ENCODE peak calls at places on chromosomes 11 and 22, in four cellular contexts. One of them, this sample, is unnamed.
A peak's percentile ranks its signal among the peaks of the same experiment; 100 is the strongest.

GRCh38 chr11:46489668-46490560 is 98.3 kb upstream of the CHRM4 start:
- DNase-seq in A549: peak; percentile 66
- DNase-seq in lower leg skin: no peak
- DNase-seq in transverse colon: peak; percentile 19
- DNase-seq in this sample: no peak

GRCh38 chr11:86978756-86979608 is 23.8 kb upstream of the FZD4 start:
- DNase-seq in A549: peak; percentile 56
- DNase-seq in lower leg skin: no peak
- DNase-seq in transverse colon: no peak
- DNase-seq in this sample: no peak

GRCh38 chr22:24430431-24431308 is 3.3 kb downstream of the ADORA2A start:
- DNase-seq in A549: no peak
- DNase-seq in lower leg skin: no peak
- DNase-seq in transverse colon: no peak
- DNase-seq in this sample: no peak

GRCh38 chr11:17606206-17607082 is 59.4 kb downstream of the OTOG start:
- DNase-seq in A549: no peak
- DNase-seq in lower leg skin: peak; percentile 58
- DNase-seq in transverse colon: no peak
- DNase-seq in this sample: no peak

GRCh38 chr11:11774928-11775327 is 66.8 kb upstream of the USP47 start:
- DNase-seq in A549: no peak
- DNase-seq in lower leg skin: no peak
- DNase-seq in transverse colon: no peak
- DNase-seq in this sample: no peak

GRCh38 chr11:13102865-13103539 is 93.9 kb downstream of the RASSF10 start:
- DNase-seq in A549: no peak
- DNase-seq in lower leg skin: no peak
- DNase-seq in transverse colon: no peak
- DNase-seq in this sample: no peak

GRCh38 chr22:26669060-26669481 is 11.7 kb downstream of the MIAT start:
- DNase-seq in A549: peak; percentile 76
- DNase-seq in lower leg skin: no peak
- DNase-seq in transverse colon: peak; percentile 24
- DNase-seq in this sample: no peak

GRCh38 chr22:37179126-37179470 is 8.9 kb downstream of the C1QTNF6 start:
- DNase-seq in A549: no peak
- DNase-seq in lower leg skin: peak; percentile 80
- DNase-seq in transverse colon: no peak
- DNase-seq in this sample: no peak

GRCh38 chr11:20374746-20375305 is 11.3 kb downstream of the HTATIP2 start:
- DNase-seq in A549: no peak
- DNase-seq in lower leg skin: no peak
- DNase-seq in transverse colon: peak; percentile 22
- DNase-seq in this sample: no peak

GRCh38 chr11:123062158-123062891 is 389 bp upstream of the HSPA8 start:
- DNase-seq in A549: peak; percentile 97
- DNase-seq in lower leg skin: peak; percentile 100
- DNase-seq in transverse colon: peak; percentile 99
- DNase-seq in this sample: peak; percentile 98
- TF ChIP-seq POLR2A in A549: peak; percentile 26
- TF ChIP-seq POLR2A in lower leg skin: no peak
- TF ChIP-seq POLR2A in transverse colon: peak; percentile 72
- TF ChIP-seq POLR2A in this sample: no peak

DNA sequence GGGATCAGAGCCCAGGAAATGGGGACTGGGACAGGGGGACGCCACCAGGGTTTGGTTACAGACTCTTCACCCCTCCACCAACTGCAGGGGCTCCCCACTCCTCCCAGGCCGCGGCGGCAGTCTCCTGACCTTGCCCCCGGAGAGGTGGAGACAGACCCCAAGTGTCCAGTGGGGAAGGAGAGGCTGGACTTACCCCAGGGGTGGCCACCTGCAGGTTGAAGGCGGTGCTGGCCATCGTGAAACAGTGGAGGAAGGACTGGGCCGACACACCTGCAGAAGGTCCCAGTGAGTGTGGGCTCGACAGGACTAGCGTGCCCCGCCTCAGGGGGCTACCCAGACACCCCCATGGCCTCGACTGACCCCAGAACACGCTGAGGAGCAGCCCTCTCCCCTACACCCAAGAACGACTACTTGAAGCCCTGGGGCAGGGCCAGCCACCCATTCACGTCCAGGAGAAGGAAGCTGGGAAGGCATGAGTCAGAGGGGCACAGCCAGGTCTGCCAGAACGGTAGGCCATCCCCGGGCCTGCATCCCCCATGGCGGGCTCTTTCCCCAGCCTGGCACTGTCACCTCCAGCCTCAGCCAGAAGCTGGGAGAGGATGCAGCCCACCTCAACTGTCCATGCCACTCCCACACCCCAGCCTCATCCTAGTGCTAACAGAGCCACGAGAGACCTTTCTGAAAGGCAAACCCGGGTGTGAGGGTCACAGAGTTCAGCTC is 2.3 kb downstream of the GATD1 start:
- DNase-seq in A549: no peak
- DNase-seq in lower leg skin: peak; percentile 76
- DNase-seq in transverse colon: no peak
- DNase-seq in this sample: no peak
- H3K4me3 ChIP-seq in A549: peak overlapping the region; percentile 17
- H3K4me3 ChIP-seq in lower leg skin: no peak overlapping the region
- H3K4me3 ChIP-seq in transverse colon: no peak overlapping the region
- H3K4me3 ChIP-seq in this sample: peak overlapping the region; percentile 95

DNA sequence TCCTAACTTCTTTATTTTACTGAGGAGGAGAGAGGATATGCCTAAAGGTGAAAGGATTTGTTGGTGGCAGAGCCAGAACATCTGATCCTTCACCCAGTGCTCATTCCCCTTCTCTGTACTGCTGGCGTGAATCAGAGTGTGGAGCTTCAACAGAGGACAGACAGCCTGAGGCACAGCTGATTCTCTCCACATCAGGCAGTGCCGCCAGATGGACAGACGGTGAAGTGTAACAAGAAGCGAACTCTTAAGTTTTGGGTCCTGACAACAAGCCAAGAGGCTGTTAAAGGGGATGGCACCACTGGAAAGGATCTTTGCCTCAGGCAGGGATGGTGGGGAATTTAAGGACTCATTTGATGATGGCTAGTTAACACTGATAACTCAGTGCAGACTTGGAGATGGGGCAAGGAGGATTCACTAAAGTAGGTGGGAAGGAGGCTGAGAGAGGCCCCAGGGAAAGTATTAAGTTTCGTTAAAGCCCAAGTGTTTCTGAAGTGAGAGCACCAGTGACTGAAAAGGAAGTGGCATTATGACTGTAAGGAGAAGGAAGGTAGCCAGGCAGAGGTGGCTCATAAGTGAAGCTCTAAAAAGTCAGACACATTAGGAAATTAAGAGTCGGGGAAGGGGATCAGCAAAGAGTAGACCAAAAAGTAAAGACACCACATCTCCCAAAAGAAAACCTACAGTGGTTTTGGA is 81.3 kb downstream of the CLPB start:
- DNase-seq in A549: peak; percentile 10
- DNase-seq in lower leg skin: no peak
- DNase-seq in transverse colon: no peak
- DNase-seq in this sample: no peak
- TF ChIP-seq CTCF in A549: no peak
- TF ChIP-seq CTCF in lower leg skin: no peak
- TF ChIP-seq CTCF in transverse colon: no peak
- TF ChIP-seq CTCF in this sample: no peak

GRCh38 chr11:66369073-66369894 is 2.3 kb downstream of the SLC29A2 start:
- DNase-seq in A549: no peak
- DNase-seq in lower leg skin: no peak
- DNase-seq in transverse colon: no peak
- DNase-seq in this sample: no peak

GRCh38 chr11:66367561-66368312 is 3.8 kb downstream of the SLC29A2 start:
- DNase-seq in A549: no peak
- DNase-seq in lower leg skin: no peak
- DNase-seq in transverse colon: no peak
- DNase-seq in this sample: no peak

GRCh38 chr11:66373261-66373660 is 1.7 kb upstream of the SLC29A2 start:
- DNase-seq in A549: no peak
- DNase-seq in lower leg skin: no peak
- DNase-seq in transverse colon: no peak
- DNase-seq in this sample: no peak

GRCh38 chr11:66368484-66368883 is 3.1 kb downstream of the SLC29A2 start:
- DNase-seq in A549: no peak
- DNase-seq in lower leg skin: no peak
- DNase-seq in transverse colon: no peak
- DNase-seq in this sample: no peak

DNA sequence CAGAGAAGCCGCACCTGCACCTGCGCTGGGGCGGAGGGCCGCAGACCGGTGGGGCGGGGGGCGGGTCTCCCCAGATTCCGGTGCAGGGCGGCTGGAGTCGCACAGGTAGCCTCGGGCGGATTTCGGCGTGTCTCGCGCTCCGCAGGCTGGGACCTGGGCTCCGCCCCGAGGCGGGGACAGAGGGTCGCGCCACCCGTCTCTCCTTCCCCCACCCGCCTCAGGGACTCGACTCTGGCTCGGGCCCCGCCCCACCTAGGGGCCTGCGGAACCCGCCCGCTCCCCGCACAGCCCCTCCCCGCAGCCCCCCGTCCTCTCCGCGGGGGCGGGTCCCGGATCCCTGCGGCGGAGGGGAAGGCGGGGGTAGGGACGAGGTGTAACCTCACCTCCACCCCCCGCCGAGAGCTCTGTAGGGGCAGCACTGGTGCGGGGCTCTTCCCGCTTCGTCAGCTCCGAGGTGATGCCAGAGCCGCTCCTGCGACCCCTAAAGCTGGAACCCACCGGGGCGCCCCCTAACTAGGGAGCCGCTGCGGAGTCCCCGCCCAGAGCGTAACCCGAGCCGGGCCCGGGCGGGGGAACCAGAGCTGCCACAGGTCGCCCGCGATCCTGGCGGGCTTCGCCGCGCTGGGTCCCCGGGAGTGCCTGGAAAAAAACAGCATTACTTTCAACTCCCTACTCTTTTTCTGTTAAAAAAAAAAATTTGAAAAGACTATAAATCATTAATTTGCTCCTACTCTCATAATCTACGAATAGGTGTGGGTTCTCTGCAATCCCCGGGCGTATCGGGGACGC is at the start of gene SLC29A2:
- DNase-seq in A549: peak; percentile 68
- DNase-seq in lower leg skin: peak; percentile 89
- DNase-seq in transverse colon: peak; percentile 88
- DNase-seq in this sample: no peak
- TF ChIP-seq POLR2A in A549: no peak
- TF ChIP-seq POLR2A in lower leg skin: no peak
- TF ChIP-seq POLR2A in transverse colon: peak; percentile 39
- TF ChIP-seq POLR2A in this sample: no peak

This sample was measured in esophagus squamous epithelium.